ENCODE peak calls at places on chromosomes 12 and 14, in ten cellular contexts. Q is lower leg skin, H is A549, U is IMR-90, D is body of pancreas, F is H1, N is adrenal gland, L is ovary, T is upper lobe of left lung, S is prostate gland. K is an unnamed sample.
A peak's percentile ranks its signal among the peaks of the same experiment; 100 is the strongest.

GRCh38 chr14:56293506-56293905 is 175.3 kb downstream of the PELI2 start:
- DNase-seq in Q (no peak), T (no peak), H (no peak), L (no peak), S (no peak), F (no peak), U (no peak), D (no peak), N (no peak), K (no peak)

GRCh38 chr14:99229654-99230215 is 42.3 kb downstream of the BCL11B start:
- DNase-seq in H (no peak), T (no peak), N (no peak), D (no peak), Q (no peak), F (no peak), S (no peak), L (no peak), U (no peak), K (no peak)

GRCh38 chr12:117311-117710 is 50.7 kb downstream of the IQSEC3 start:
- DNase-seq in Q (no peak), S (no peak), T (no peak), F (no peak), N (no peak), L (peak; percentile 17), H (no peak), D (no peak), U (no peak), K (peak; percentile 21)

GRCh38 chr14:38101679-38102078 is 106.0 kb upstream of the SSTR1 start:
- DNase-seq in F (no peak), S (no peak), H (no peak), T (no peak), L (no peak), Q (no peak), U (no peak), N (no peak), D (no peak), K (no peak)

GRCh38 chr12:3135522-3136461 is 58.6 kb downstream of the TSPAN9 start:
- DNase-seq in Q (peak; percentile 37), L (no peak), T (no peak), N (peak; percentile 56), H (peak; percentile 89), S (peak; percentile 33), F (peak; percentile 58), D (peak; percentile 57), U (peak; percentile 80), K (no peak)

GRCh38 chr14:54640480-54640879 is 73.6 kb downstream of the SAMD4A start:
- DNase-seq in F (no peak), T (no peak), N (no peak), D (no peak), U (no peak), H (no peak), Q (no peak), L (no peak), S (no peak), K (no peak)

GRCh38 chr14:96135285-96135684 is 69.4 kb upstream of the BDKRB2 start:
- DNase-seq in Q (no peak), F (no peak), L (no peak), U (no peak), D (peak; percentile 21), T (peak; percentile 72), H (no peak), S (no peak), N (peak; percentile 41), K (peak; percentile 23)

GRCh38 chr12:121138284-121138683 is 5.6 kb downstream of the P2RX7 start:
- DNase-seq in S (no peak), L (no peak), N (no peak), Q (no peak), H (no peak), U (no peak), F (no peak), T (no peak), D (no peak), K (no peak)

GRCh38 chr14:32537166-32537565 is 208.1 kb downstream of the AKAP6 start:
- DNase-seq in N (no peak), U (no peak), S (no peak), F (no peak), H (no peak), T (no peak), D (no peak), Q (no peak), L (no peak), K (no peak)

GRCh38 chr12:116123511-116124258 is 153.8 kb downstream of the MED13L start:
- DNase-seq in N (peak; percentile 33), F (no peak), U (peak; percentile 66), L (no peak), S (no peak), T (peak; percentile 60), D (peak; percentile 24), Q (peak; percentile 23), H (no peak), K (peak; percentile 29)

GRCh38 chr12:13218641-13219040 is 22.1 kb downstream of the EMP1 start:
- DNase-seq in U (no peak), Q (no peak), H (no peak), S (no peak), D (no peak), F (no peak), L (no peak), T (no peak), N (no peak), K (no peak)

GRCh38 chr12:116525418-116526001 is 33.7 kb upstream of the MAP1LC3B2 start:
- DNase-seq in H (peak; percentile 72), L (peak; percentile 74), D (peak; percentile 89), S (peak; percentile 84), N (peak; percentile 48), T (peak; percentile 50), U (peak; percentile 92), Q (peak; percentile 78), F (no peak), K (peak; percentile 69)

GRCh38 chr12:40331886-40332285 is 107.1 kb downstream of the LRRK2 start:
- DNase-seq in D (no peak), Q (no peak), N (no peak), F (no peak), U (no peak), H (no peak), L (no peak), S (no peak), T (no peak), K (no peak)

GRCh38 chr12:45536254-45536653 is 193.3 kb upstream of the ARID2 start:
- DNase-seq in Q (no peak), L (no peak), S (no peak), H (no peak), T (no peak), N (no peak), F (no peak), U (no peak), D (no peak), K (no peak)

GRCh38 chr14:53306267-53306721 is 153.2 kb upstream of the DDHD1 start:
- DNase-seq in F (peak; percentile 7), L (peak; percentile 82), Q (no peak), D (peak; percentile 56), H (peak; percentile 47), N (peak; percentile 75), T (peak; percentile 53), U (peak; percentile 69), S (peak; percentile 19), K (peak; percentile 65)

GRCh38 chr14:23398348-23398747 is 9.7 kb downstream of the MYH6 start:
- DNase-seq in D (no peak), Q (no peak), T (no peak), H (no peak), N (no peak), U (no peak), F (no peak), L (no peak), S (no peak), K (no peak)

GRCh38 chr12:87272846-87273245 is 756.4 kb downstream of the C12orf50 start:
- DNase-seq in F (no peak), H (no peak), S (no peak), Q (no peak), T (no peak), D (no peak), U (no peak), N (no peak), L (no peak), K (no peak)

GRCh38 chr12:107759410-107759809 is 1.5 kb downstream of the PRDM4 start:
- DNase-seq in N (peak; percentile 45), S (peak; percentile 22), U (peak; percentile 90), H (peak; percentile 62), D (no peak), T (peak; percentile 27), L (no peak), F (no peak), Q (no peak), K (no peak)

GRCh38 chr12:6222009-6222702 is 22.0 kb downstream of the CD9 start:
- DNase-seq in U (no peak), N (peak; percentile 74), D (peak; percentile 42), H (no peak), Q (no peak), S (no peak), L (no peak), T (peak; percentile 57), F (no peak), K (no peak)

GRCh38 chr12:124774462-124775167 is 89.0 kb downstream of the SCARB1 start:
- DNase-seq in T (no peak), N (peak; percentile 84), L (peak; percentile 64), F (no peak), U (peak; percentile 85), H (no peak), S (no peak), D (peak; percentile 43), Q (no peak), K (no peak)
- TF ChIP-seq POLR2A in T (no peak), N (peak; percentile 54), L (no peak), F (no peak), U (no peak), H (no peak), S (no peak), D (no peak), Q (no peak), K (no peak)

GRCh38 chr12:27219693-27220056 is 24.4 kb upstream of the STK38L start:
- DNase-seq in F (no peak), S (no peak), T (no peak), L (no peak), Q (no peak), U (no peak), H (no peak), N (no peak), D (no peak), K (no peak)
- TF ChIP-seq CTCF in F (no peak), S (no peak), T (no peak), L (no peak), Q (no peak), U (no peak), H (no peak), N (no peak), D (no peak), K (no peak)

GRCh38 chr12:67271976-67272375 is 2.8 kb downstream of the CAND1 start:
- DNase-seq in H (no peak), U (peak; percentile 51), Q (no peak), F (no peak), D (no peak), S (no peak), T (no peak), L (no peak), N (no peak), K (no peak)
- H3K4me3 ChIP-seq in H (no peak overlapping the region), U (no peak overlapping the region), Q (no peak overlapping the region), F (no peak overlapping the region), D (no peak overlapping the region), S (no peak overlapping the region), T (no peak overlapping the region), L (no peak overlapping the region), N (no peak overlapping the region), K (no peak overlapping the region)

DNA sequence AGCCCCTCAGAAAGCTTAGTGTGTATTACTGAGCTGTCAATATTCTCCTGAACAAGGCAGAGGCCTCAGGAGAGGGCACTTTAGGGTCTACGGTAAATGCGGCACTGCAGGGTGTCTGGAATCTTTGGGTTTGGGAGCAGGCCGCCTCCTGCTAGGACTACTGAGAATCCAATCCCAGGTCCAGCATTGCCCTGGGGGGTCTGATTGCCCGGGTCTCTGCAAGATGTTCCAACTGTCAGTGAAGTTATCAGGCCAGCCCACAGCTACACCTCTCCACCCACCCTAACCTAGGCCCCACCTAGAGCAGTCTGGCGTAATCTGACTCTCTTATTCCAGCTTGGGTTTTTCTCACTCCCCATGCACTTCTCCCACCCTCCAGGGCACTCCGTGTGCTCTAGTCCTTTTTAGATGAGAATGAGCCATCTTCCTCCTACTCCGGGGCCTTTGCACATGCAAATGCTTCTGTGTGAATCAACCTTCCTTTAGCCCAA is 4.4 kb upstream of the ZFP36L1 start:
- DNase-seq in U (no peak), F (peak; percentile 84), T (peak; percentile 20), N (no peak), L (peak; percentile 35), D (no peak), S (no peak), H (no peak), Q (peak; percentile 17), K (no peak)
- TF ChIP-seq POLR2A in U (no peak), F (peak; percentile 23), T (no peak), N (no peak), L (no peak), D (no peak), S (no peak), H (no peak), Q (no peak), K (no peak)

K was measured in heart left ventricle.